ENCODE peak calls at places on chromosomes 11 and 22, in six cellular contexts. L is GM12878, G is HCT116, B is SK-N-SH, Y is K562, I is HepG2. H is an unnamed sample.

GRCh38 chr22:40679964-40680818 is 907 bp downstream of the MCHR1 start:
- DNase-seq in L (no peak), G (no peak), B (no peak), Y (no peak), I (no peak), H (peak)

GRCh38 chr11:105398636-105399035 is 211.2 kb upstream of the GRIA4 start:
- DNase-seq in L (no peak), G (no peak), B (no peak), Y (no peak), I (no peak), H (no peak)

GRCh38 chr22:29330753-29331152 is 15.3 kb upstream of the RASL10A start:
- DNase-seq in L (no peak), G (no peak), B (no peak), Y (no peak), I (no peak), H (no peak)

GRCh38 chr22:19290400-19291217 is 910 bp downstream of the CLTCL1 start:
- DNase-seq in L (no peak), G (no peak), B (no peak), Y (peak), I (peak), H (no peak)

GRCh38 chr11:57874981-57875380 is 113.4 kb downstream of the CTNND1 start:
- DNase-seq in L (no peak), G (no peak), B (no peak), Y (no peak), I (no peak), H (no peak)

GRCh38 chr11:27703453-27703852 is 3.2 kb upstream of the BDNF start:
- DNase-seq in L (no peak), G (no peak), B (no peak), Y (no peak), I (no peak), H (no peak)

GRCh38 chr11:19428206-19429001 is 187.7 kb upstream of the E2F8 start:
- DNase-seq in L (no peak), G (no peak), B (no peak), Y (no peak), I (no peak), H (no peak)

GRCh38 chr11:11297578-11297977 is 55.5 kb downstream of the CSNK2A3 start:
- DNase-seq in L (no peak), G (no peak), B (no peak), Y (no peak), I (no peak), H (no peak)

DNA sequence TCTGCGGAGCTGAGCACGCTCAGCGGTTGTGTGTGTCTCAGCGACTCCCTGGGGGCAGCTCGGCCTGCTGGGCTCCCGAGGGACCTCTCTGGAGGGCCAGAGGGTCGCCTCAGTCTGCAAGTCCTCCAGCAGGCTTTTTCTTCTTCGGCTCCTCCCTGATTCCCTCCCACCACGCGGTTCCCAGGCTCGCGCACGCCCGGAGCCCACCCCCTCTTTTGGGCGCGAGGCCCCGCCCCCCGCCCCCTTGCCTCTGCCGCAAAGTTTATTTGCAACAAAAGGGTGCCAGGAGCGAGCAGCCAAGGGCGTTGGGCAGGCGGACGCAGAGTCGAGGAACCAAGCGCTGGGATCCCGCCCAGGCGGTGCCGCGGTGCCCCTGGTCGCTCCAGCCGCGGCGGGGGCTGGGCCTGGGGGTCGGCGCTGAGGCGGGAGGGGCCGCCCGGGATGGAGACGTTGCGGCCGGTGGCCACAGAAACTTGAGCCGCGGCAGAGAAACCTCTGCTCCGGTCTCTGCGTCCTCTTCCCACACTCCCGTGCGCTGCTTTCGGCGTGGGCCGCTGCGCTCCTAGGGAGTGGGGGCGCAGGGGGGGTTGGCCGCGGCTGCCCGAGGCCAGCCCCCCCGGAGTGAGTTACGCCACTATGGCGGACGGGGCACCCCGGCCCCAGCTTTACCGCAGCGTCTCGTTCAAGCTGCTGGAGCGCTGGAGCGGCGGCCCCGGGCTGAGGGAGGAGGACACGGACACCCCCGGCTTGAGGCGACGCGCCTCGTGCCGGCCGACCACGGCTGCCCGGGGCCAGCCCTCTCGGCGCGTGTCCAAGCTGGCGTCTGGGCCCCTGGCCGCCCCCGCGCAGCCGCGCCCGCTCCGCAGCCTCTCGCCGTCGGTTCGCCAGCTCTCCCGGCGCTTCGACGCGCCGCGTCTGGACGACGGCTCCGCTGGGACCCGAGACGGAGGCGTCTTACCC is at the start of gene ARHGEF17:
- DNase-seq in L (no peak), G (peak), B (peak), Y (peak), I (peak), H (peak)
- TF ChIP-seq JUND in L (no peak), G (no peak), B (no peak), Y (no peak), I (no peak), H (no peak)

DNA sequence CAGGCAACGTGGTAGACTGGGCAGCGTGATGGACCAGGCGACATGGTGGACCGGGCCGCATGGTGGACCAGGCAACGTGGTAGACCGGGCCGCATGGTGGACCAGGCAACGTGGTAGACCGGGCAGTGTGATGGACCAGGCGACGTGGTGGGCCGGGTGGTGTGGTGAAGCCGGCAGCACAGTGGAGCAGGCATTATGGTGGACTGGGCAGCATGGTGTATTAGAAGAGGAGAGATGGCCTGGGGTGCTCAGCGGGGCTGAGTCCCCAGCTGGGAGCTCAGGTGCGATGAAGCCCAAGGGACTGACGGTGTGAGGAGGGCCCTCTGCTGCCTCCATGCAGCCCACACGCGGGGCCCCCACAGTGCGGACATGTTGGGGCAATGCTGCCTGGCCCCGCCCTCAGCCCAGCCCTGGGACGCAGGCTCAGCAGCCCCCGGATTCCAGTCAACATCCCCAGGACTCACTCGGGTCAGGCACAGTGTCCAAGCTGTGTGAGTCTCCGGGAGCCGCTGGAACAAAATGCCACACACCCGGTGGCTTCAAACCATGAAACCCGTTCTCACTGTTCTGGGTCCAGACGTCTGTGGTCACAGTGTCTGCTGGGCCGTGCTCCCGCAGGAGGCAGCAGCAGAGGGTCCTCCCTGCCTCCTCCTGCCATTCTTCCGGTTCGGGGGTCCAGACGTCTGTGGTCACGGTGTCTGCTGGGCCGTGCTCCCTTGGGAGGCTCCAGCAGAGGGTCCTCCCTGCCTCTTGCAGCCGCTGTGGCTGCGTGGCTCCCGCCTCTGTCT is 1084.9 kb downstream of the BRD1 start:
- DNase-seq in L (no peak), G (no peak), B (no peak), Y (no peak), I (no peak), H (no peak)
- TF ChIP-seq JUND in L (no peak), G (no peak), B (no peak), Y (no peak), I (no peak), H (no peak)

GRCh38 chr11:9260182-9261146 is 4.7 kb downstream of the DENND5A start:
- DNase-seq in L (no peak), G (no peak), B (peak), Y (no peak), I (no peak), H (no peak)
- TF ChIP-seq JUND in L (no peak), G (no peak), B (no peak), Y (no peak), I (no peak), H (no peak)

DNA sequence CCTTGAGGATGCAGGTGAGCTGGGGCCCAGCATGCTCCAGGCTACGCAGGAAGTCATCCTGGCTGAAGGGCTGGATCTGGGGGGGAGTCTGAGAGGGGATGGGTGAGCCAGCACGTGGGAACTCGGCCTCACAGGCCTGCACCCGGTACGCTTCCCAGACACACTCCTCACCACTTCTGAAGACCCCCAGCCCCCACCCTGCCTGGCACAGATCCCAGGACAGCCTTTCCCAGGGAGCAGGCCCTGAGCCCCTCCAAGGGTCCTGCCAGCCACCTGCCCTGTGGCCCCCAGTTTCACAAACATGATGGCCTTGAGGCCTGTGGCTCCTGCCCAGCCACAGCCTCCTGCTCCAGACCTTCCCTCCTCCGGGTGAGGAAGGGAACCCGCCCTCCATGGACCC is 5.6 kb upstream of the PLXNB2 start:
- DNase-seq in L (no peak), G (no peak), B (no peak), Y (no peak), I (no peak), H (no peak)
- TF ChIP-seq JUND in L (no peak), G (no peak), B (no peak), Y (no peak), I (no peak), H (no peak)

DNA sequence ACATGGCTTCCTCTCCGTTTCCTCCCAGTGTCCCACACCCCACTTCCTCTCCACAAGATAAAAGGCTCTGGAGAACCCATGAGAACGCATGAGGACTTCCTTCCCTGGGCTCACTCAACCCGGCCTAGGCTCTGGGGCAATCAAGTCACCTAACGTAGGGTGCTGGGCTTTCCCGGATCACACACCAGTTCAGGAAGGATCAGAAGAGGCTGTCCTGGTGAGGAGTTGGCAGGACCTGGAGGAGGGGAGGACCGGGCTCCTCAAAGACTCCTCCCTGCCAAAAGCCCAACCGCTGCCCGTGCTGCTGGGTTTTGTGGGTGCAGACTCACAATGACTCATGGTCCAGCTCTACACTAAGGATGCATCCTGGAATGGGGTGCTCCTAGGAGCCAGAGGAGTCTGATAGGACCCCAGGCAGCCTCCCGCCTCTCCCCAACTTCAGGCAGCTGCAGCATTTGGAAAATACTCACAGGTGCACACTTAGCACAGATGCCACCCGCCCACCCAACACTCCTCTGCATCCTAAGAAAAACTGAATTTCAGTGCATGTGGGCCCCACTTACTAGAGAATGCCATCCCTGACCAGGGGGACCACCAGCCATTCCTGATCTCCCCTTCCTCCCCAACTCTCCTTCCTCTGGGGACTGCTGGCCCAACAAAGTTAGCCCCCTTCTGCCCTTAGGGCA is 21.1 kb downstream of the SLC22A12 start:
- DNase-seq in L (no peak), G (no peak), B (no peak), Y (no peak), I (no peak), H (no peak)
- TF ChIP-seq JUND in L (no peak), G (no peak), B (no peak), Y (no peak), I (no peak), H (no peak)

GRCh38 chr11:56782167-56782847 is 33.8 kb upstream of the OR9G4 start:
- DNase-seq in L (peak), G (no peak), B (no peak), Y (no peak), I (no peak), H (no peak)
- TF ChIP-seq JUND in L (no peak), G (no peak), B (no peak), Y (no peak), I (no peak), H (no peak)

GRCh38 chr11:65448418-65449196 is 26.0 kb downstream of the NEAT1 start:
- DNase-seq in L (no peak), G (no peak), B (no peak), Y (peak), I (no peak), H (no peak)

GRCh38 chr11:65454696-65455456 is 32.3 kb downstream of the NEAT1 start:
- DNase-seq in L (peak), G (peak), B (peak), Y (peak), I (peak), H (peak)

GRCh38 chr11:65454311-65454695 is 31.7 kb downstream of the NEAT1 start:
- DNase-seq in L (no peak), G (no peak), B (no peak), Y (no peak), I (no peak), H (no peak)

GRCh38 chr11:65456418-65456817 is 33.8 kb downstream of the NEAT1 start:
- DNase-seq in L (no peak), G (no peak), B (no peak), Y (no peak), I (no peak), H (no peak)

GRCh38 chr11:65452806-65453490 is 30.4 kb downstream of the NEAT1 start:
- DNase-seq in L (no peak), G (no peak), B (peak), Y (no peak), I (no peak), H (no peak)
- TF ChIP-seq JUND in L (no peak), G (no peak), B (peak), Y (no peak), I (no peak), H (no peak)

DNA sequence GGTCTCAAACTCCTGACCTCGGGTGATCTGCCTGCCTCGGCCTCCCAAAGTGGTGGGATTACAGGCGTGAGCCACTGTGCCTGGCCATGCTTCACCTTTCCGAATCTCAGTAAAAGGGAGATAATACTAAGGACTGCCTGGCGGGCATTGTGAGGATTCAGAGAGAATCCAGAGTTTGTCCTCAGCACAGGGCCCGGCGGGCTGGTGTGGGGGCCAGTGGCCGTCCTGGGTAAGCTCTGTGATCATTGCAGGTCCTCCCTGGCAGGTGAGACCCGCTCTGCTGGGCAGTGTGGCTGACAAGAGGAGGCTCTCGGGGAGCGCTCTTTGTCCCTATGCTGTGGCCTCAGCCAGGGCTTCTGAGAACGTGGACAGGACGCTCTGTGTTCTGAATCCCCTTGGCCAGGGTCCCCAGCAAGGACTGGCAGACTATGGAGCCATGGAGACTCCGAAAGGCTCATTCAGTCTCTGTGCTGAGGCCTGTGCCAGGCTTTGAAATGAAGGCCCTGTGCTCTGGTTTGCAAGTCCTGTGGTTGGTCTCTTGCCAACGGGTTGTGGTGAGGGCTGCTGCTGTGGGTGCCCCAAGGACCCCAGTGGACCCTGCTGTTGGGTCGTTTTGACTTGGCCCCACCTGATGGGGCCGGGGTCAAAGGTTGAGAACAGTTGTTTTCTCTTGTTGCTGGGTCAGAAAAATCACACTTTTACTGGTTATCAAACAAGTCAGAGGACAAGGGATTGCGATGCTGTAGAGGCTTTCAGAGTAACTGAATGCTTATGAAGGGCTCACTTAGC is 2.1 kb downstream of the TPCN2 start:
- DNase-seq in L (no peak), G (no peak), B (no peak), Y (no peak), I (no peak), H (no peak)
- TF ChIP-seq JUND in L (no peak), G (no peak), B (no peak), Y (no peak), I (no peak), H (no peak)